ENCODE peak calls at places on chromosomes 6 and 20, in five cellular contexts. O is choroid plexus epithelial cell, W is mammary epithelial cell, E is fibroblast of mammary gland, V is ovary. L is an unnamed sample.

GRCh38 chr6:168713839-168714238 is 272.9 kb downstream of the SMOC2 start:
- DNase-seq in O (peak; percentile 2), W (no peak), E (peak; percentile 8), V (no peak), L (no peak)

GRCh38 chr6:1958257-1958656 is 287.1 kb downstream of the GMDS start:
- DNase-seq in O (no peak), W (peak; percentile 85), E (no peak), V (no peak), L (no peak)

GRCh38 chr20:17794400-17794799 is 94.6 kb downstream of the BANF2 start:
- DNase-seq in O (no peak), W (no peak), E (no peak), V (no peak), L (no peak)

GRCh38 chr6:161439093-161439492 is 165.2 kb upstream of the AGPAT4 start:
- DNase-seq in O (peak; percentile 94), W (peak; percentile 89), E (peak; percentile 98), V (peak; percentile 63), L (peak; percentile 93)

GRCh38 chr6:105135056-105135455 is 44.8 kb downstream of the POPDC3 start:
- DNase-seq in O (peak; percentile 15), W (peak; percentile 24), E (peak; percentile 43), V (no peak), L (no peak)

GRCh38 chr6:2999005-2999620 is 581 bp upstream of the NQO2 start:
- DNase-seq in O (peak; percentile 88), W (peak; percentile 89), E (peak; percentile 96), V (no peak), L (peak; percentile 81)

GRCh38 chr6:161882196-161882595 is 608.3 kb upstream of the AGPAT4 start:
- DNase-seq in O (no peak), W (no peak), E (no peak), V (no peak), L (no peak)

GRCh38 chr6:35492664-35493284 is 4.1 kb downstream of the TEAD3 start:
- DNase-seq in O (no peak), W (no peak), E (no peak), V (no peak), L (no peak)

GRCh38 chr20:47466193-47466592 is 35.5 kb upstream of the NCOA3 start:
- DNase-seq in O (peak; percentile 13), W (no peak), E (peak; percentile 70), V (no peak), L (peak; percentile 4)

GRCh38 chr6:154096316-154096715 is 57.3 kb downstream of the OPRM1 start:
- DNase-seq in O (no peak), W (no peak), E (no peak), V (no peak), L (no peak)

GRCh38 chr6:125913864-125914351 is 42.7 kb upstream of the HINT3 start:
- DNase-seq in O (peak; percentile 92), W (peak; percentile 93), E (peak; percentile 99), V (no peak), L (peak; percentile 95)

GRCh38 chr6:105424177-105424783 is 21.4 kb upstream of the PREP start:
- DNase-seq in O (peak; percentile 82), W (peak; percentile 31), E (peak; percentile 69), V (peak; percentile 43), L (no peak)

GRCh38 chr6:66986940-66987339 is 1279.9 kb upstream of the EYS start:
- DNase-seq in O (no peak), W (no peak), E (no peak), V (no peak), L (no peak)

GRCh38 chr6:37239950-37240713 is 17.4 kb upstream of the TBC1D22B start:
- DNase-seq in O (peak; percentile 99), W (peak; percentile 97), E (peak; percentile 100), V (peak; percentile 94), L (peak; percentile 99)

GRCh38 chr20:44083220-44083933 is 103.6 kb downstream of the JPH2 start:
- DNase-seq in O (peak; percentile 35), W (peak; percentile 35), E (peak; percentile 73), V (no peak), L (peak; percentile 32)

GRCh38 chr6:104595315-104595820 is 264.4 kb downstream of the HACE1 start:
- DNase-seq in O (peak; percentile 14), W (no peak), E (no peak), V (no peak), L (no peak)

GRCh38 chr20:36862857-36863668 is 12.9 kb upstream of the TLDC2 start:
- DNase-seq in O (no peak), W (no peak), E (no peak), V (peak; percentile 64), L (no peak)

GRCh38 chr20:33668087-33668790 is 1.5 kb downstream of the ACTL10 start:
- DNase-seq in O (no peak), W (no peak), E (no peak), V (no peak), L (no peak)

GRCh38 chr6:44269921-44270525 is at the start of gene TMEM151B:
- DNase-seq in O (no peak), W (no peak), E (no peak), V (no peak), L (no peak)
- H3K4me3 ChIP-seq in O (peak within 1 kb of the TSS; percentile 17), W (no peak within 1 kb of the TSS), E (no peak within 1 kb of the TSS), V (no peak within 1 kb of the TSS), L (peak within 1 kb of the TSS; percentile 33)

DNA sequence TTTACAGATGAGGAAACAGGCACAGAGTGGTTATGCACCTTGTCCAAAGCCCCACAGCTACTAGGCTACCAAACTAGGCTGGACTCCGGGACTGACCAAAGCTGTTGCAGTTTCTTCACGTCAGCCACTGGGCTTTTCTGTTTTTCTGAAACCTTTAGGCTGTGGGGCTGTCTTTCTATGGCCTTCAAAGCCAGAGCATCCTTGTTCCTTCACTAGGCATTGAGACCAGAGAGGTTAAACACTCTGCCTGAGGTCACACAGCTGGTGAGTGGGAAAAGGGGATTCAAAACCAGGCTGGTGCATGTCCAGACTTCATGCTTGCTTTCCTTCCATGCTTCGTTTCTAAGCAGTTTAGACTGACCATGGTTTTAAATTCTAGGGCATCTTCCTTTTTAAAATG is 97.5 kb upstream of the KCNG1 start:
- DNase-seq in O (no peak), W (no peak), E (no peak), V (no peak), L (no peak)
- H3K4me3 ChIP-seq in O (no peak overlapping the region), W (no peak overlapping the region), E (no peak overlapping the region), V (no peak overlapping the region), L (no peak overlapping the region)

GRCh38 chr6:6592836-6593235 is 4.3 kb downstream of the LY86 start:
- DNase-seq in O (no peak), W (no peak), E (no peak), V (no peak), L (no peak)

GRCh38 chr6:6588924-6589696 is 590 bp downstream of the LY86 start:
- DNase-seq in O (no peak), W (no peak), E (no peak), V (no peak), L (no peak)

GRCh38 chr6:6591778-6592388 is 3.4 kb downstream of the LY86 start:
- DNase-seq in O (no peak), W (no peak), E (no peak), V (no peak), L (no peak)

GRCh38 chr6:6588064-6588923 is at the start of gene LY86:
- DNase-seq in O (no peak), W (no peak), E (no peak), V (no peak), L (no peak)

DNA sequence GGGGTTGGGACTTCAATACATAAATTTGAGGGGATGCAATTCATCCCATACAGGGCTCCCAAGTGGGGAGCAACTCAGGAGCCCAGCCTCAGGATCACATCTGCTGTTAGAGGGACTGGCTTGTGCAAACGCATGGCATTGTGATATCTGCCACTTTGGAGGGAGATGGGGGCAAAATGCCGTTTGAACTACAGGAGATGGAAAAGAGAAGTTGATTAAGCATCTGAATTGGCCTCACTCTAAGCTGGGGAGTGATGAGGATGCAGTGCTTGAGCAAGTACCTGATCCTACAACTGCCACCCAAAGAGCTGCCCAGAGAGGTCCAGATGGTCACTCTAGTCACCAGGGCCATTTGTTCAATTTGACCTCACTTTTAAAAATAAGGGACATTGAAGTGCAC is 2.0 kb downstream of the LY86 start:
- DNase-seq in O (no peak), W (no peak), E (no peak), V (no peak), L (no peak)
- H3K4me3 ChIP-seq in O (no peak overlapping the region), W (no peak overlapping the region), E (no peak overlapping the region), V (no peak overlapping the region), L (no peak overlapping the region)

DNA sequence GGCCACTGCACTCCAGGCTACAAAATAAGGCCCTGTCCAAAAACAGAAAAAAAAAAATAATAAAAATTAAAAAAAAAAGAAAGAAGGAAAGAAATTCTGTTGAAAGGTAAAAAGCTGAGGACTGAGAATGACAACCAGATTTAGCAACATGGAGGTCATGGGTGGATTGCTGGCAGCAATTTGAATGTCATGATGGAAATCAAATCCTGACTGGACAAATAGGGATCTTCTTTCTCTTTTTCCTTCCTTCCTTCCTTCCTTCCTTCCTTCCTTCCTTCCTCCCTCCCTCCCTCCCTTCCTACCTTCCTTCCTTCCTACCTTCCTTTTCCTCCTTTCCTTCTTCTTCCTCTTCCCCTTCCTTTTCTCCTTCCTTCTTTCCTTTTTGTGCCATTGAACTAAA is 553.3 kb upstream of the FLRT3 start:
- DNase-seq in O (no peak), W (no peak), E (no peak), V (no peak), L (no peak)
- H3K4me3 ChIP-seq in O (no peak overlapping the region), W (no peak overlapping the region), E (no peak overlapping the region), V (no peak overlapping the region), L (no peak overlapping the region)

DNA sequence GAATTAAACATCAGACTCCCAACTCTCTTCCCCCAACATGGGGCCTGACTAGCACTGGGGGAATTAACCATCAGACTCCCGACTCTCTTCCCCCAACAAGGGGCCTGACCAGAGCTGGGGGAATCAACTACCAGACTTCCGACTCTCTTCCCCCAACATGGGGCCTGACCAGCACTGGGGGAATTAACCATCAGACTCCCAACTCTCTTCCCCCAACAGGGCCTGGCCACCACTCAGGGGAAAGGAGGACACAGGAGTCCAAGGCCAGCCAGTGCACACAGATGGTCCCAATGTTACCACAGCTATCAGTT is 13.1 kb downstream of the CST7 start:
- DNase-seq in O (no peak), W (no peak), E (no peak), V (no peak), L (no peak)
- H3K4me3 ChIP-seq in O (no peak overlapping the region), W (no peak overlapping the region), E (no peak overlapping the region), V (no peak overlapping the region), L (no peak overlapping the region)

GRCh38 chr6:16804515-16805161 is 43.4 kb upstream of the ATXN1 start:
- DNase-seq in O (no peak), W (no peak), E (no peak), V (no peak), L (no peak)
- H3K4me3 ChIP-seq in O (no peak overlapping the region), W (no peak overlapping the region), E (no peak overlapping the region), V (no peak overlapping the region), L (no peak overlapping the region)